ENCODE peak calls at places on chromosome 4, in six cellular contexts. M is AG08396; F is lower leg skin; P is stimulated activated CD8-positive, alpha-beta memory T cell treated with anti-CD3 and anti-CD28 coated beads, Interleukin-4, amount 100 ng/mL, for 1 hour; E is neural crest cell; I is NCI-H1105. H is an unnamed sample.

GRCh38 chr4:122692641-122693520 is 39.6 kb upstream of the BBS12 start:
- DNase-seq in M (no peak), F (no peak), I (no peak), P (no peak), E (no peak), H (no peak)

GRCh38 chr4:5472166-5472565 is 236.2 kb downstream of the EVC2 start:
- DNase-seq in M (no peak), P (no peak), F (no peak), I (no peak), E (no peak), H (no peak)

GRCh38 chr4:88765729-88766128 is 68.1 kb upstream of the NAP1L5 start:
- DNase-seq in E (no peak), P (no peak), F (no peak), I (no peak), M (peak; percentile 67), H (peak; percentile 79)

GRCh38 chr4:8706221-8707044 is 113.9 kb downstream of the CPZ start:
- DNase-seq in I (no peak), E (no peak), F (no peak), P (no peak), M (no peak), H (no peak)

GRCh38 chr4:7045553-7045952 is 2.4 kb downstream of the TADA2B start:
- DNase-seq in I (no peak), F (no peak), M (no peak), P (no peak), E (no peak), H (no peak)

GRCh38 chr4:89056953-89057398 is at the start of gene FAM13A:
- DNase-seq in F (peak; percentile 91), M (peak; percentile 77), E (peak; percentile 52), P (no peak), I (peak; percentile 87), H (peak; percentile 99)

GRCh38 chr4:25299476-25300203 is 12.9 kb upstream of the ZCCHC4 start:
- DNase-seq in M (no peak), I (no peak), E (no peak), P (no peak), F (peak; percentile 25), H (no peak)

GRCh38 chr4:182969651-182970279 is 52.6 kb upstream of the DCTD start:
- DNase-seq in F (no peak), P (no peak), I (no peak), M (no peak), E (no peak), H (no peak)

GRCh38 chr4:22762548-22762947 is 69.8 kb downstream of the GBA3 start:
- DNase-seq in E (no peak), P (no peak), M (no peak), F (no peak), I (no peak), H (no peak)

H was measured in RKO.